ENCODE peak calls at places on chromosomes 6 and 20, in nine cellular contexts. G is AG04450; A is GM12865; Y is ELR; J is effector memory CD4-positive, alpha-beta T cell; X is anterior cingulate cortex; P is AG10803; R is nephron progenitor cell; T is kidney tubule cell. D is an unnamed sample.

GRCh38 chr6:2505624-2506023 is 245.1 kb downstream of the MYLK4 start:
- DNase-seq in R (peak), J (no peak), T (no peak), X (no peak), P (no peak), G (no peak), Y (no peak), A (peak), D (no peak)

GRCh38 chr6:36908758-36909157 is 23.0 kb downstream of the C6orf89 start:
- DNase-seq in J (no peak), X (no peak), T (no peak), R (no peak), A (no peak), G (no peak), P (no peak), Y (no peak), D (no peak)

GRCh38 chr20:45039470-45039811 is 61.5 kb downstream of the KCNS1 start:
- DNase-seq in R (no peak), A (no peak), P (peak), G (no peak), X (no peak), T (no peak), Y (no peak), J (no peak), D (no peak)

GRCh38 chr6:13924949-13925881 is at the start of gene RNF182:
- DNase-seq in R (no peak), X (no peak), A (no peak), T (peak), J (no peak), Y (peak), P (no peak), G (no peak), D (no peak)

GRCh38 chr20:8854566-8854965 is 214.3 kb upstream of the PLCB4 start:
- DNase-seq in R (no peak), Y (peak), J (no peak), A (no peak), X (no peak), G (peak), P (peak), T (peak), D (no peak)

GRCh38 chr6:52420668-52421358 is 671 bp downstream of the EFHC1 start:
- DNase-seq in J (no peak), P (no peak), R (peak), Y (peak), G (no peak), T (peak), X (peak), A (no peak), D (no peak)

GRCh38 chr6:110518281-110518623 is 41.8 kb upstream of the SLC22A16 start:
- DNase-seq in G (no peak), T (peak), J (no peak), R (no peak), Y (peak), P (peak), A (no peak), X (no peak), D (no peak)

GRCh38 chr6:141401851-141402250 is 730.9 kb upstream of the GJE1 start:
- DNase-seq in P (no peak), T (no peak), G (no peak), J (no peak), X (no peak), A (no peak), R (no peak), Y (no peak), D (no peak)

GRCh38 chr6:166512567-166512966 is 73.9 kb downstream of the RAMACL start:
- DNase-seq in R (no peak), T (no peak), A (peak), J (peak), X (no peak), G (no peak), Y (no peak), P (no peak), D (no peak)

GRCh38 chr20:32635764-32636163 is 38.0 kb downstream of the C20orf203 start:
- DNase-seq in P (no peak), X (no peak), T (no peak), J (no peak), G (no peak), R (no peak), Y (peak), A (no peak), D (no peak)

GRCh38 chr6:90456001-90456400 is 130.9 kb downstream of the MAP3K7 start:
- DNase-seq in P (no peak), A (no peak), X (no peak), J (no peak), R (no peak), G (no peak), T (no peak), Y (no peak), D (no peak)

GRCh38 chr6:25175656-25176055 is 103.5 kb upstream of the CARMIL1 start:
- DNase-seq in R (no peak), X (no peak), A (peak), T (no peak), G (no peak), Y (no peak), P (no peak), J (no peak), D (no peak)

GRCh38 chr6:146634022-146634421 is 35.2 kb downstream of the ADGB start:
- DNase-seq in P (no peak), T (no peak), J (no peak), A (no peak), G (no peak), Y (no peak), X (no peak), R (no peak), D (no peak)

GRCh38 chr20:22578221-22579118 is 5.9 kb downstream of the FOXA2 start:
- DNase-seq in G (no peak), A (no peak), X (no peak), T (no peak), Y (no peak), J (no peak), R (peak), P (no peak), D (no peak)

GRCh38 chr6:21997414-21998037 is 299.3 kb downstream of the PRL start:
- DNase-seq in G (no peak), T (no peak), A (no peak), X (no peak), R (no peak), P (no peak), Y (no peak), J (no peak), D (no peak)

GRCh38 chr6:169964440-169965212 is 213.2 kb downstream of the ERMARD start:
- DNase-seq in P (no peak), J (no peak), A (no peak), R (no peak), Y (no peak), T (no peak), X (no peak), G (no peak), D (no peak)

GRCh38 chr6:142210606-142211005 is 63.5 kb downstream of the VTA1 start:
- DNase-seq in P (no peak), T (no peak), X (no peak), R (no peak), Y (no peak), J (no peak), A (no peak), G (no peak), D (no peak)

GRCh38 chr6:48736486-48737206 is 625.6 kb upstream of the PTCHD4 start:
- DNase-seq in G (peak), T (no peak), Y (peak), P (peak), R (no peak), J (no peak), X (no peak), A (no peak), D (no peak)

GRCh38 chr6:102812242-102812641 is 1418.7 kb downstream of the GRIK2 start:
- DNase-seq in P (no peak), X (no peak), A (no peak), J (no peak), Y (peak), T (no peak), R (no peak), G (no peak), D (no peak)

GRCh38 chr6:32298632-32299336 is 72.9 kb downstream of the TSBP1 start:
- DNase-seq in A (no peak), G (peak), R (no peak), X (no peak), J (no peak), P (peak), T (peak), Y (peak), D (no peak)

GRCh38 chr20:37853823-37854375 is 49.0 kb upstream of the VSTM2L start:
- DNase-seq in T (no peak), J (no peak), X (no peak), G (no peak), P (no peak), Y (no peak), A (peak), R (no peak), D (no peak)

GRCh38 chr6:157542405-157542943 is 161.5 kb downstream of the ZDHHC14 start:
- DNase-seq in Y (no peak), P (no peak), A (no peak), X (no peak), J (no peak), R (no peak), T (no peak), G (no peak), D (no peak)

GRCh38 chr6:150494236-150494635 is 105.4 kb upstream of the PLEKHG1 start:
- DNase-seq in J (no peak), P (no peak), A (no peak), R (no peak), Y (no peak), G (no peak), X (no peak), T (no peak), D (no peak)

GRCh38 chr6:49462599-49462926 is 490 bp downstream of the MMUT start:
- DNase-seq in T (no peak), G (no peak), J (no peak), X (no peak), A (no peak), R (no peak), P (no peak), Y (peak), D (no peak)

GRCh38 chr6:145332001-145332400 is 403.3 kb downstream of the EPM2A start:
- DNase-seq in R (no peak), A (no peak), T (no peak), G (no peak), P (no peak), J (no peak), Y (no peak), X (no peak), D (no peak)

GRCh38 chr20:39021748-39022147 is 59.6 kb downstream of the DHX35 start:
- DNase-seq in T (no peak), J (no peak), G (no peak), Y (no peak), A (peak), P (no peak), X (no peak), R (no peak), D (no peak)